ENCODE peak calls at places on chromosome 18, in eight cellular contexts. Y is midbrain; W is brain pericyte; S is C1 segment of cervical spinal cord; B is Calu3; Q is CD8-positive, alpha-beta memory T cell; L is HTR-8/SVneo; N is kidney epithelial cell. U is an unnamed sample.

GRCh38 chr18:68454511-68455228 is 260.2 kb downstream of the TMX3 start:
- DNase-seq in Y (no peak), W (no peak), S (no peak), B (no peak), Q (no peak), L (no peak), N (no peak), U (peak)

GRCh38 chr18:11951390-11951851 is 29.9 kb upstream of the IMPA2 start:
- DNase-seq in Y (no peak), W (no peak), S (no peak), B (no peak), Q (no peak), L (no peak), N (no peak), U (no peak)

GRCh38 chr18:25077933-25078707 is 273.8 kb downstream of the ZNF521 start:
- DNase-seq in Y (no peak), W (no peak), S (no peak), B (no peak), Q (no peak), L (no peak), N (no peak), U (no peak)

GRCh38 chr18:36365836-36366775 is 68.6 kb downstream of the FHOD3 start:
- DNase-seq in Y (no peak), W (no peak), S (no peak), B (no peak), Q (no peak), L (no peak), N (no peak), U (no peak)

GRCh38 chr18:48007955-48008701 is 77.7 kb upstream of the SMAD2 start:
- DNase-seq in Y (peak), W (no peak), S (no peak), B (peak), Q (peak), L (peak), N (no peak), U (peak)

GRCh38 chr18:42807852-42808251 is 307.6 kb downstream of the RIT2 start:
- DNase-seq in Y (peak), W (no peak), S (no peak), B (no peak), Q (no peak), L (no peak), N (no peak), U (no peak)

GRCh38 chr18:76328145-76328544 is 166.9 kb downstream of the ZNF516 start:
- DNase-seq in Y (no peak), W (no peak), S (no peak), B (no peak), Q (no peak), L (no peak), N (no peak), U (no peak)

GRCh38 chr18:42458226-42458625 is 503.2 kb downstream of the PIK3C3 start:
- DNase-seq in Y (no peak), W (no peak), S (no peak), B (no peak), Q (no peak), L (no peak), N (no peak), U (no peak)

GRCh38 chr18:12686100-12686499 is 16.4 kb downstream of the CEP76 start:
- DNase-seq in Y (no peak), W (no peak), S (no peak), B (no peak), Q (no peak), L (peak), N (no peak), U (peak)

GRCh38 chr18:78607784-78608183 is 371.8 kb upstream of the SALL3 start:
- DNase-seq in Y (no peak), W (no peak), S (no peak), B (no peak), Q (no peak), L (no peak), N (no peak), U (no peak)

GRCh38 chr18:49726564-49726963 is 86.8 kb downstream of the ACAA2 start:
- DNase-seq in Y (no peak), W (no peak), S (no peak), B (no peak), Q (no peak), L (no peak), N (no peak), U (peak)

GRCh38 chr18:58952871-58953270 is 88.2 kb downstream of the ZNF532 start:
- DNase-seq in Y (no peak), W (no peak), S (no peak), B (no peak), Q (no peak), L (no peak), N (no peak), U (no peak)

GRCh38 chr18:57029761-57030160 is 117.1 kb upstream of the BOD1L2 start:
- DNase-seq in Y (no peak), W (no peak), S (no peak), B (peak), Q (no peak), L (no peak), N (no peak), U (no peak)

GRCh38 chr18:62837011-62837410 is 121.7 kb downstream of the PHLPP1 start:
- DNase-seq in Y (no peak), W (no peak), S (no peak), B (no peak), Q (no peak), L (no peak), N (no peak), U (no peak)

GRCh38 chr18:12373032-12373770 is 3.8 kb downstream of the AFG3L2 start:
- DNase-seq in Y (no peak), W (no peak), S (no peak), B (no peak), Q (no peak), L (no peak), N (no peak), U (peak)

GRCh38 chr18:3151379-3152264 is 68.1 kb downstream of the MYOM1 start:
- DNase-seq in Y (peak), W (no peak), S (no peak), B (no peak), Q (no peak), L (peak), N (no peak), U (peak)

GRCh38 chr18:3330622-3331021 is 68.7 kb downstream of the MYL12B start:
- DNase-seq in Y (no peak), W (no peak), S (no peak), B (no peak), Q (no peak), L (no peak), N (no peak), U (no peak)

GRCh38 chr18:72342933-72343332 is 201.2 kb downstream of the CBLN2 start:
- DNase-seq in Y (no peak), W (peak), S (no peak), B (no peak), Q (no peak), L (no peak), N (no peak), U (no peak)

GRCh38 chr18:61400714-61401113 is 67.5 kb downstream of the CDH20 start:
- DNase-seq in Y (peak), W (peak), S (no peak), B (no peak), Q (no peak), L (no peak), N (peak), U (no peak)

GRCh38 chr18:11368020-11368419 is 218.7 kb upstream of the PIEZO2 start:
- DNase-seq in Y (no peak), W (no peak), S (no peak), B (no peak), Q (no peak), L (no peak), N (no peak), U (no peak)

GRCh38 chr18:70454705-70455322 is 166.0 kb downstream of the SOCS6 start:
- DNase-seq in Y (peak), W (no peak), S (no peak), B (peak), Q (no peak), L (peak), N (peak), U (peak)

GRCh38 chr18:23504720-23505119 is 1.4 kb downstream of the RMC1 start:
- DNase-seq in Y (no peak), W (no peak), S (no peak), B (no peak), Q (no peak), L (no peak), N (no peak), U (no peak)

GRCh38 chr18:75290737-75291358 is 80.3 kb downstream of the TSHZ1 start:
- DNase-seq in Y (no peak), W (no peak), S (no peak), B (no peak), Q (no peak), L (no peak), N (no peak), U (no peak)

GRCh38 chr18:36212301-36212977 is 25.1 kb downstream of the MOCOS start:
- DNase-seq in Y (no peak), W (no peak), S (no peak), B (no peak), Q (no peak), L (no peak), N (no peak), U (peak)

GRCh38 chr18:46260016-46260878 is 156.1 kb downstream of the HAUS1 start:
- DNase-seq in Y (no peak), W (no peak), S (no peak), B (no peak), Q (no peak), L (no peak), N (peak), U (no peak)

GRCh38 chr18:64178860-64179259 is 30.0 kb upstream of the LINC00305 start:
- DNase-seq in Y (no peak), W (no peak), S (no peak), B (no peak), Q (no peak), L (no peak), N (no peak), U (no peak)

GRCh38 chr18:74456409-74457042 is 582 bp downstream of the DIPK1C start:
- DNase-seq in Y (peak), W (no peak), S (no peak), B (no peak), Q (no peak), L (no peak), N (no peak), U (no peak)

GRCh38 chr18:48572402-48573126 is 33.7 kb downstream of the CTIF start:
- DNase-seq in Y (no peak), W (no peak), S (no peak), B (no peak), Q (no peak), L (no peak), N (no peak), U (no peak)

GRCh38 chr18:50128506-50129271 is 66.3 kb downstream of the MYO5B start:
- DNase-seq in Y (no peak), W (no peak), S (no peak), B (peak), Q (no peak), L (no peak), N (no peak), U (no peak)

GRCh38 chr18:46554406-46554805 is 102.6 kb downstream of the LOXHD1 start:
- DNase-seq in Y (no peak), W (no peak), S (no peak), B (no peak), Q (no peak), L (no peak), N (no peak), U (no peak)

GRCh38 chr18:63307555-63308200 is 11.9 kb downstream of the BCL2 start:
- DNase-seq in Y (no peak), W (no peak), S (no peak), B (no peak), Q (no peak), L (no peak), N (no peak), U (no peak)

GRCh38 chr18:54765636-54766035 is 62.6 kb upstream of the RAB27B start:
- DNase-seq in Y (no peak), W (no peak), S (no peak), B (no peak), Q (no peak), L (no peak), N (no peak), U (no peak)

GRCh38 chr18:37364237-37364636 is 201.4 kb downstream of the CELF4 start:
- DNase-seq in Y (peak), W (no peak), S (no peak), B (no peak), Q (no peak), L (no peak), N (no peak), U (no peak)

GRCh38 chr18:22198163-22198562 is 28.8 kb downstream of the GATA6 start:
- DNase-seq in Y (no peak), W (no peak), S (no peak), B (no peak), Q (no peak), L (no peak), N (no peak), U (no peak)

GRCh38 chr18:3250237-3251107 is 2.9 kb downstream of the MYL12A start:
- DNase-seq in Y (no peak), W (no peak), S (no peak), B (no peak), Q (no peak), L (no peak), N (no peak), U (no peak)

GRCh38 chr18:32803571-32803970 is 30.7 kb upstream of the KLHL14 start:
- DNase-seq in Y (no peak), W (no peak), S (no peak), B (no peak), Q (no peak), L (no peak), N (peak), U (no peak)

GRCh38 chr18:11989966-11990380 is 8.7 kb downstream of the IMPA2 start:
- DNase-seq in Y (no peak), W (no peak), S (no peak), B (peak), Q (no peak), L (no peak), N (no peak), U (peak)